ENCODE peak calls at places on chromosomes 1 and 21, in four cellular contexts. I is activated naive CD4-positive, alpha-beta T cell treated with anti-CD3 and anti-CD28 coated beads, Interleukin-2, amount 10 ng/mL, durations not matched to agents 7 days and 5 days; S is type B pancreatic cell; O is GM18507. N is an unnamed sample.
A peak's percentile ranks its signal among the peaks of the same experiment; 100 is the strongest.

GRCh38 chr1:2413495-2414296 is 1.3 kb upstream of the PEX10 start:
- DNase-seq in I (peak; percentile 34), S (no peak), O (no peak), N (no peak)

GRCh38 chr1:8329439-8329838 is 11.5 kb downstream of the SLC45A1 start:
- DNase-seq in O (no peak), S (no peak), I (no peak), N (no peak)

GRCh38 chr1:24801169-24801568 is 55.9 kb downstream of the CLIC4 start:
- DNase-seq in S (no peak), O (no peak), I (no peak), N (no peak)

GRCh38 chr1:200139661-200140250 is 112.2 kb downstream of the NR5A2 start:
- DNase-seq in S (no peak), O (no peak), I (peak; percentile 31), N (no peak)

GRCh38 chr1:214277704-214278635 is 3.0 kb upstream of the SMYD2 start:
- DNase-seq in I (no peak), S (no peak), O (no peak), N (no peak)

GRCh38 chr1:25743164-25744139 is 56.5 kb upstream of the SELENON start:
- DNase-seq in I (no peak), O (no peak), S (no peak), N (peak; percentile 93)

GRCh38 chr1:48749068-48749467 is 27.6 kb downstream of the BEND5 start:
- DNase-seq in O (no peak), I (no peak), S (no peak), N (no peak)

GRCh38 chr21:36385233-36385908 is at the start of gene CHAF1B:
- DNase-seq in S (peak; percentile 92), O (peak; percentile 95), I (peak; percentile 84), N (peak; percentile 92)

GRCh38 chr1:174818014-174818616 is 181.6 kb upstream of the CACYBP start:
- DNase-seq in I (no peak), O (no peak), S (no peak), N (no peak)

GRCh38 chr21:45972353-45972715 is 9.2 kb upstream of the COL6A1 start:
- DNase-seq in S (peak; percentile 73), O (no peak), I (no peak), N (no peak)

GRCh38 chr1:34474566-34474965 is 280.3 kb upstream of the GJB5 start:
- DNase-seq in I (no peak), O (no peak), S (no peak), N (no peak)

GRCh38 chr1:27388337-27389005 is 4.0 kb upstream of the GPR3 start:
- DNase-seq in O (no peak), I (peak; percentile 87), S (no peak), N (no peak)

GRCh38 chr21:42557420-42557819 is 43.8 kb downstream of the SLC37A1 start:
- DNase-seq in I (no peak), S (no peak), O (no peak), N (peak; percentile 35)

GRCh38 chr1:228555074-228555989 is 68.2 kb downstream of the RNF187 start:
- DNase-seq in O (no peak), S (no peak), I (no peak), N (peak; percentile 83)

GRCh38 chr21:38858429-38859205 is 52.9 kb downstream of the ETS2 start:
- DNase-seq in O (no peak), S (peak; percentile 43), I (no peak), N (no peak)

GRCh38 chr1:152917794-152918193 is 9.4 kb downstream of the IVL start:
- DNase-seq in S (no peak), I (no peak), O (no peak), N (no peak)

GRCh38 chr1:32066489-32066873 is 6.3 kb upstream of the TMEM39B start:
- DNase-seq in O (no peak), S (no peak), I (no peak), N (no peak)

GRCh38 chr1:161869291-161869690 is 103.2 kb downstream of the ATF6 start:
- DNase-seq in I (no peak), O (no peak), S (no peak), N (no peak)

GRCh38 chr1:55172687-55173086 is 42.5 kb downstream of the USP24 start:
- DNase-seq in O (no peak), I (no peak), S (no peak), N (no peak)

GRCh38 chr1:29379438-29380073 is 143.2 kb downstream of the PTPRU start:
- DNase-seq in O (no peak), S (peak; percentile 27), I (no peak), N (no peak)

GRCh38 chr1:180951881-180952656 is 39.4 kb downstream of the KIAA1614 start:
- DNase-seq in O (no peak), I (no peak), S (no peak), N (no peak)

GRCh38 chr1:248695451-248696132 is 7.0 kb downstream of the OR14I1 start:
- DNase-seq in O (no peak), S (no peak), I (no peak), N (no peak)

GRCh38 chr1:113545210-113545609 is 154.9 kb downstream of the MAGI3 start:
- DNase-seq in O (no peak), I (no peak), S (no peak), N (no peak)

GRCh38 chr21:38671716-38672115 is 134.0 kb upstream of the ETS2 start:
- DNase-seq in S (no peak), I (no peak), O (no peak), N (no peak)

GRCh38 chr1:117284408-117285215 is 73.9 kb upstream of the VTCN1 start:
- DNase-seq in I (no peak), S (no peak), O (no peak), N (no peak)

GRCh38 chr1:81097860-81098259 is 702.9 kb upstream of the ADGRL2 start:
- DNase-seq in S (no peak), I (no peak), O (no peak), N (no peak)